ENCODE peak calls at places on chromosomes 2 and 18, in four cellular contexts. N, Q, K and R are unnamed samples.

GRCh38 chr18:25875574-25875973 is 214.8 kb downstream of the SS18 start:
- DNase-seq in K (no peak), Q (no peak), N (no peak), R (no peak)

GRCh38 chr2:134507697-134508096 is 211.1 kb downstream of the TMEM163 start:
- DNase-seq in N (no peak), Q (no peak), K (no peak), R (no peak)

GRCh38 chr2:8300216-8300615 is 381.6 kb upstream of the ID2 start:
- DNase-seq in Q (no peak), K (no peak), N (no peak), R (no peak)

GRCh38 chr2:212109217-212109616 is 429.4 kb downstream of the ERBB4 start:
- DNase-seq in K (no peak), N (no peak), Q (no peak), R (no peak)

GRCh38 chr18:25099838-25100393 is 252.1 kb downstream of the ZNF521 start:
- DNase-seq in K (no peak), Q (no peak), N (no peak), R (no peak)

GRCh38 chr2:10469301-10469700 is 21.2 kb upstream of the ODC1 start:
- DNase-seq in N (no peak), Q (no peak), K (no peak), R (no peak)

GRCh38 chr2:46447649-46448048 is 31.7 kb upstream of the TMEM247 start:
- DNase-seq in K (no peak), Q (no peak), N (no peak), R (no peak)

GRCh38 chr2:74845217-74845751 is 11.4 kb downstream of the HK2 start:
- DNase-seq in Q (no peak), K (no peak), N (no peak), R (no peak)

GRCh38 chr2:161371869-161372268 is 44.2 kb upstream of the TBR1 start:
- DNase-seq in Q (no peak), N (no peak), K (no peak), R (no peak)

GRCh38 chr2:233247744-233248143 is 3.7 kb upstream of the ATG16L1 start:
- DNase-seq in K (no peak), N (peak; percentile 23), Q (no peak), R (peak; percentile 61)

GRCh38 chr2:49029406-49029805 is 124.9 kb downstream of the FSHR start:
- DNase-seq in Q (no peak), K (no peak), N (no peak), R (no peak)

GRCh38 chr2:121446647-121447241 is 83.9 kb upstream of the RNU4ATAC start:
- DNase-seq in Q (no peak), N (no peak), K (no peak), R (no peak)

GRCh38 chr2:70960833-70961647 is 17.4 kb upstream of the ANKRD53 start:
- DNase-seq in Q (no peak), K (no peak), N (peak; percentile 37), R (no peak)

GRCh38 chr2:237483018-237483731 is 3.9 kb upstream of the MLPH start:
- DNase-seq in K (no peak), Q (no peak), N (no peak), R (no peak)

GRCh38 chr2:69102234-69102633 is 89.3 kb downstream of the ANTXR1 start:
- DNase-seq in K (no peak), Q (no peak), N (no peak), R (no peak)

GRCh38 chr2:199457147-199458016 is at the start of gene SATB2:
- DNase-seq in N (peak; percentile 25), Q (no peak), K (no peak), R (no peak)

GRCh38 chr18:68177807-68178702 is 536.9 kb downstream of the TMX3 start:
- DNase-seq in N (no peak), K (no peak), Q (no peak), R (peak; percentile 74)

GRCh38 chr18:2536493-2536892 is 34.8 kb downstream of the METTL4 start:
- DNase-seq in K (no peak), Q (no peak), N (no peak), R (no peak)

GRCh38 chr18:34223893-34224422 is 755 bp downstream of the NOL4 start:
- DNase-seq in Q (no peak), N (no peak), K (no peak), R (no peak)

GRCh38 chr2:217338306-217338916 is 478.5 kb upstream of the TNP1 start:
- DNase-seq in Q (no peak), K (no peak), N (no peak), R (peak; percentile 58)

GRCh38 chr2:100747551-100747950 is 72.4 kb upstream of the NPAS2 start:
- DNase-seq in Q (no peak), N (no peak), K (no peak), R (no peak)

GRCh38 chr2:48417843-48418838 is 111.8 kb upstream of the STON1 start:
- DNase-seq in K (no peak), N (no peak), Q (no peak), R (peak; percentile 37)

GRCh38 chr2:229380101-229380625 is 109.1 kb upstream of the PID1 start:
- DNase-seq in K (no peak), N (no peak), Q (no peak), R (no peak)

GRCh38 chr2:15983496-15983895 is 43.1 kb downstream of the MYCN start:
- DNase-seq in Q (no peak), N (no peak), K (no peak), R (no peak)

GRCh38 chr2:224712346-224712745 is 3.8 kb downstream of the CCDC195 start:
- DNase-seq in N (no peak), Q (no peak), K (no peak), R (no peak)

GRCh38 chr2:46690825-46691224 is 211.5 kb downstream of the TMEM247 start:
- DNase-seq in N (peak; percentile 29), Q (no peak), K (no peak), R (peak; percentile 42)

GRCh38 chr2:84919885-84920580 is 14.6 kb downstream of the TMSB10 start:
- DNase-seq in K (no peak), N (peak; percentile 28), Q (no peak), R (peak; percentile 95)

GRCh38 chr2:216425008-216425780 is 12.9 kb downstream of the SMARCAL1 start:
- DNase-seq in N (no peak), K (no peak), Q (no peak), R (no peak)

GRCh38 chr2:237647176-237648015 is 20.0 kb downstream of the LRRFIP1 start:
- DNase-seq in Q (no peak), N (no peak), K (no peak), R (no peak)

GRCh38 chr2:208334230-208334629 is 68.2 kb downstream of the PIKFYVE start:
- DNase-seq in Q (no peak), K (no peak), N (no peak), R (no peak)

GRCh38 chr2:218401834-218402370 is 2.2 kb downstream of the CTDSP1 start:
- DNase-seq in Q (no peak), N (no peak), K (no peak), R (no peak)

GRCh38 chr2:239157766-239158165 is 243.1 kb downstream of the HDAC4 start:
- DNase-seq in K (no peak), N (peak; percentile 58), Q (no peak), R (no peak)

GRCh38 chr18:22293417-22293816 is 124.0 kb downstream of the GATA6 start:
- DNase-seq in K (no peak), Q (no peak), N (no peak), R (no peak)

GRCh38 chr2:196278491-196278911 is 107.1 kb upstream of the STK17B start:
- DNase-seq in N (no peak), Q (no peak), K (no peak), R (no peak)

GRCh38 chr2:141109633-141110032 is 1021.2 kb downstream of the LRP1B start:
- DNase-seq in Q (no peak), N (no peak), K (no peak), R (peak; percentile 5)

GRCh38 chr18:68275616-68276015 is 439.3 kb downstream of the TMX3 start:
- DNase-seq in N (no peak), Q (no peak), K (no peak), R (no peak)

GRCh38 chr18:21439453-21439852 is 161.1 kb downstream of the ESCO1 start:
- DNase-seq in Q (no peak), K (no peak), N (no peak), R (peak; percentile 15)

GRCh38 chr2:179264238-179265081 is at the start of gene SESTD1:
- DNase-seq in K (no peak), N (peak; percentile 68), Q (no peak), R (peak; percentile 68)

GRCh38 chr2:69559696-69560482 is 83.7 kb downstream of the AAK1 start:
- DNase-seq in Q (peak; percentile 15), K (no peak), N (peak; percentile 56), R (peak; percentile 86)

GRCh38 chr2:54680397-54681032 is 42.9 kb upstream of the EML6 start:
- DNase-seq in N (no peak), K (peak; percentile 77), Q (no peak), R (no peak)
- TF ChIP-seq CBX5 in N (no peak), K (no peak), Q (no peak), R (no peak)

GRCh38 chr2:128469203-128469602 is 150.5 kb upstream of the HS6ST1 start:
- DNase-seq in K (no peak), Q (no peak), N (peak; percentile 44), R (no peak)
- TF ChIP-seq ZNF274 in K (no peak), Q (no peak), N (no peak), R (no peak)

GRCh38 chr2:230795856-230796255 is 68.9 kb upstream of the ITM2C start:
- DNase-seq in N (no peak), Q (no peak), K (no peak), R (no peak)

GRCh38 chr2:230798769-230799399 is 65.9 kb upstream of the ITM2C start:
- DNase-seq in K (no peak), Q (no peak), N (peak; percentile 29), R (peak; percentile 63)

GRCh38 chr2:230796280-230796862 is 68.4 kb upstream of the ITM2C start:
- DNase-seq in K (no peak), N (no peak), Q (no peak), R (no peak)

GRCh38 chr2:230794472-230794871 is 70.3 kb upstream of the ITM2C start:
- DNase-seq in K (no peak), N (no peak), Q (no peak), R (no peak)

DNA sequence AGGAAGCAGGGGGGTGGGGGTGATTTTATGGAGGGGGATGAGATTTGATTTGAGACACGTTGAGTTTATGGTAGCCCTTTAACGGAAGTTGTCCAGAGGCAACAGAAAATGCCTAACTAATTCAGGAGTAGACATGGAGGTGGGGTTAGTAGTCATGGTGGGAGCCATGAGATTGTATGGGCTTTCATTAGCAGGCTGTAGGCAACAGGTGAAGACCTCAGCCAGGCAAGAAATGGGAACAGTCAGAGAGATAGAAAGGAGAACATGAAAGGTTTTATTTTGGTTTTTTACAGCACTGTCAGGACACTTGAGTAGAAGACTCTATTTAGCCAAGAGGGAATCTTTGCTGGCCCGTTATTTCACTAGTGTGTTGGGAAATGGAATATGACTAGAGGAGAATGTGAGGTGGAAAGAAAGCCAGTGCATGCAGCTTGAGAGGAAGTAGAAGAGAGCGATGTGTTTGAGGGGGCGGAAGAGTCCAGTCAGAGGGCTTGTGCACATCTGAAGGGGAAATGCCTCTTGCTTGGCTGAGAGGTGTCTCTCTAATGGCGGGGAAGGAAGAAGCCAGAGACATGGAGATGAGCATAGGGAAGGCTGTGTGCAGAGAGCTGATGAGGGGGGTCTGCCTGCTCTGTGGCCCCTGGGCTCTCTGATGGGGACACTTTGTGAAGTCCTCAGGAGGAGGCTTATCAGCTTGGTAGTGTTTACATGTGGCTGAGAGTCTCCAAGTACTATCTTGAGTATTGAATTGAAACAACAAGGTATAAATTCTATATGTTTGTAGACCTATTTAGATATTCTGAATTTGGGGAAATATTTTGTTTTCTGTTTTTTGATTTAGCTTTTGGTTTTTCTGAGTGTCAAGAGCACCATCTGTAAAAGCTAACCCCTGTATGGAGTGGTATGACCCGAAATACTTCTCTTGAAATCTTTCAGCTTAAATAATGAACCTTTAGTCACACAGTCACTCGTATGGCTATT is 66.9 kb upstream of the ITM2C start:
- DNase-seq in N (no peak), Q (no peak), K (no peak), R (no peak)
- TF ChIP-seq CBX5 in N (no peak), Q (no peak), K (no peak), R (no peak)

GRCh38 chr2:18742382-18742781 is 153.0 kb upstream of the NT5C1B start:
- DNase-seq in Q (no peak), K (no peak), N (no peak), R (no peak)
- TF ChIP-seq ZNF274 in Q (no peak), K (no peak), N (no peak), R (no peak)